ENCODE peak calls at places on chromosomes 11 and 22, in ten cellular contexts. S, Z, J, K, M, O, G, W, E and B are unnamed samples.
A peak's percentile ranks its signal among the peaks of the same experiment; 100 is the strongest.

GRCh38 chr11:43578346-43579170 is 102.0 kb upstream of the HSD17B12 start:
- DNase-seq in S (no peak), Z (no peak), J (peak; percentile 61), K (no peak), M (peak; percentile 45), O (no peak), G (no peak), W (peak; percentile 74), E (peak; percentile 46), B (no peak)

GRCh38 chr11:72661486-72661885 is 12.7 kb downstream of the PDE2A start:
- DNase-seq in S (no peak), Z (no peak), J (no peak), K (no peak), M (no peak), O (no peak), G (no peak), W (no peak), E (no peak), B (no peak)

GRCh38 chr11:45333023-45333422 is 46.9 kb upstream of the SYT13 start:
- DNase-seq in S (no peak), Z (no peak), J (no peak), K (no peak), M (peak; percentile 80), O (no peak), G (no peak), W (no peak), E (no peak), B (no peak)

GRCh38 chr11:72573380-72573949 is 100.8 kb downstream of the PDE2A start:
- DNase-seq in S (peak; percentile 80), Z (no peak), J (peak; percentile 25), K (peak; percentile 70), M (peak; percentile 60), O (no peak), G (no peak), W (peak; percentile 11), E (peak; percentile 39), B (no peak)

GRCh38 chr11:70900540-70900939 is 351.8 kb downstream of the SHANK2 start:
- DNase-seq in S (no peak), Z (no peak), J (no peak), K (peak; percentile 43), M (no peak), O (no peak), G (no peak), W (no peak), E (no peak), B (no peak)

GRCh38 chr11:134261626-134262488 is 8.5 kb downstream of the ACAD8 start:
- DNase-seq in S (peak; percentile 69), Z (peak; percentile 16), J (no peak), K (no peak), M (no peak), O (no peak), G (no peak), W (no peak), E (no peak), B (no peak)

GRCh38 chr11:63800921-63801320 is 12.3 kb upstream of the SPINDOC start:
- DNase-seq in S (no peak), Z (no peak), J (no peak), K (no peak), M (no peak), O (no peak), G (no peak), W (no peak), E (no peak), B (no peak)

GRCh38 chr22:37275622-37276021 is 6.7 kb upstream of the CYTH4 start:
- DNase-seq in S (no peak), Z (no peak), J (no peak), K (no peak), M (no peak), O (no peak), G (no peak), W (no peak), E (no peak), B (no peak)

GRCh38 chr11:130156108-130157022 is 3.2 kb upstream of the ST14 start:
- DNase-seq in S (no peak), Z (no peak), J (no peak), K (peak; percentile 75), M (no peak), O (no peak), G (no peak), W (no peak), E (peak; percentile 69), B (no peak)

GRCh38 chr11:126138636-126139540 is 72.6 kb downstream of the RPUSD4 start:
- DNase-seq in S (no peak), Z (no peak), J (no peak), K (no peak), M (peak; percentile 64), O (no peak), G (no peak), W (no peak), E (no peak), B (no peak)

GRCh38 chr11:36534276-36534675 is 24.2 kb upstream of the TRAF6 start:
- DNase-seq in S (no peak), Z (no peak), J (no peak), K (no peak), M (no peak), O (no peak), G (no peak), W (no peak), E (no peak), B (no peak)

GRCh38 chr11:33634291-33634834 is 66.3 kb downstream of the C11orf91 start:
- DNase-seq in S (no peak), Z (no peak), J (peak; percentile 70), K (no peak), M (peak; percentile 34), O (no peak), G (no peak), W (peak; percentile 82), E (peak; percentile 40), B (no peak)

GRCh38 chr11:47573321-47573720 is 5.4 kb downstream of the KBTBD4 start:
- DNase-seq in S (no peak), Z (no peak), J (no peak), K (peak; percentile 44), M (no peak), O (no peak), G (no peak), W (no peak), E (no peak), B (no peak)

GRCh38 chr11:65422633-65423515 is at the start of gene NEAT1:
- DNase-seq in S (peak; percentile 85), Z (peak; percentile 99), J (peak; percentile 87), K (peak; percentile 96), M (peak; percentile 98), O (peak; percentile 99), G (peak; percentile 98), W (peak; percentile 92), E (peak; percentile 89), B (peak; percentile 88)
- H3K27ac ChIP-seq in S (no peak within 1 kb of the TSS), Z (peak within 1 kb of the TSS; percentile 99), J (peak within 1 kb of the TSS; percentile 100), K (peak within 1 kb of the TSS; percentile 100), M (peak within 1 kb of the TSS; percentile 100), O (peak within 1 kb of the TSS; percentile 99), G (peak within 1 kb of the TSS; percentile 96), W (peak within 1 kb of the TSS; percentile 98), E (peak within 1 kb of the TSS; percentile 100), B (peak within 1 kb of the TSS; percentile 100)

GRCh38 chr11:28108909-28109308 is 721 bp downstream of the METTL15 start:
- DNase-seq in S (no peak), Z (no peak), J (no peak), K (no peak), M (peak; percentile 18), O (no peak), G (no peak), W (no peak), E (no peak), B (no peak)

GRCh38 chr11:28107726-28108618 is at the start of the genes KIF18A and METTL15:
- DNase-seq in S (peak; percentile 100), Z (peak; percentile 94), J (peak; percentile 99), K (peak; percentile 100), M (peak; percentile 99), O (peak; percentile 100), G (peak; percentile 99), W (peak; percentile 99), E (peak; percentile 99), B (peak; percentile 92)

GRCh38 chr11:28110108-28110838 is 2.1 kb downstream of the METTL15 start:
- DNase-seq in S (peak; percentile 68), Z (peak; percentile 41), J (peak; percentile 80), K (peak; percentile 87), M (peak; percentile 83), O (peak; percentile 83), G (peak; percentile 54), W (peak; percentile 78), E (peak; percentile 75), B (peak; percentile 24)

GRCh38 chr11:28114116-28114515 is 5.9 kb downstream of the METTL15 start:
- DNase-seq in S (no peak), Z (no peak), J (no peak), K (no peak), M (no peak), O (no peak), G (no peak), W (no peak), E (no peak), B (no peak)

DNA sequence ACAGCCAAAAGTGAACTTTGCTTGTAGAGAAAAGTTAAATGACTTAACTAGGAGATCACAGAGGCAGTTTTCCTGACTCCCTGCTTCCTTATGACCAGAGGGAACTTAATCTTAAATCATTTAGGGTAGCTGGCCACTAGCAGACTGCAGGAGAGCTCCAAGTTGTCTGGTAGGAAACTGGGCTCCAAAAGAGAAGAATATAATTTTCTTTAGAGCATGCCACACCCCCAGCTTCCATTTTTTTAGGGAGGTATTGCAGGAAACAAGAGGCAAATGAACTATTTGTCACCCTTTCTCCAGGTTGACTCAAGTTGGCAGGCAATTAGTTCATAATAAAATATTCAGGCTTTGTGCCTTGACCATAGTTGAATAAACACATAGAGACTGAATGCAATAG is 2.6 kb downstream of the METTL15 start:
- DNase-seq in S (no peak), Z (no peak), J (peak; percentile 35), K (no peak), M (peak; percentile 46), O (no peak), G (no peak), W (no peak), E (no peak), B (no peak)
- H3K27ac ChIP-seq in S (no peak overlapping the region), Z (peak overlapping the region; percentile 54), J (peak overlapping the region; percentile 99), K (peak overlapping the region; percentile 87), M (peak overlapping the region; percentile 88), O (peak overlapping the region; percentile 61), G (peak overlapping the region; percentile 83), W (peak overlapping the region; percentile 86), E (peak overlapping the region; percentile 85), B (peak overlapping the region; percentile 40)

DNA sequence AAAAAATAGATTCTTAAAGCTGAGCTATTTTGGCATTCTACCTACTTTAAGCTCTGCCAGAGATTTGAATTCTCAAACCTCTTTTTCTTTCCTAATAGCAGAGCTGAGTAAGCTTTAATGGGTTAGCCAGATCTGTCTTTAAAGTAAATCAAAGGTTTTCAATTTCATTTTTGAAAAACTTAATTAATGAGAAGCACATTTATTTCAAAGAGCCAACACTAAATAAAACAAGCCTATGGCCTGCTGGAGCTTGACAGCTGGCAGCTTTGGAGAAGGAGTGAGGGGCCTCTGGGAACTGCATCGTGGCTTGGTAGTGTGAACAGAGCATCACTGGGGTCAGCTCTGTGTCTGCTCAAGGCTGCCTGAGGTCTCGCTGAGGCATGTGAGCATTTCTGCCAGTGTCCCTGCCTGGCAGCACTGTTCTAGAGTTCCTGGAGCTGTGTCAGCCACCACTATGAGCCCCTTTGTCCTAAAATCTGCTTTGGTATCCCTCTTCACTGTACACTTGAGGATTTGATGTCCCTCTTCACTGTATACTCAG is 50.4 kb upstream of the PRSS23 start:
- DNase-seq in S (no peak), Z (no peak), J (no peak), K (no peak), M (peak; percentile 40), O (no peak), G (no peak), W (no peak), E (no peak), B (no peak)
- H3K27ac ChIP-seq in S (no peak overlapping the region), Z (no peak overlapping the region), J (no peak overlapping the region), K (no peak overlapping the region), M (no peak overlapping the region), O (no peak overlapping the region), G (no peak overlapping the region), W (no peak overlapping the region), E (no peak overlapping the region), B (no peak overlapping the region)

GRCh38 chr22:23105304-23105703 is 35.0 kb downstream of the GNAZ start:
- DNase-seq in S (no peak), Z (no peak), J (no peak), K (no peak), M (no peak), O (no peak), G (no peak), W (no peak), E (no peak), B (no peak)
- H3K27ac ChIP-seq in S (no peak overlapping the region), Z (no peak overlapping the region), J (no peak overlapping the region), K (no peak overlapping the region), M (no peak overlapping the region), O (no peak overlapping the region), G (no peak overlapping the region), W (no peak overlapping the region), E (no peak overlapping the region), B (peak overlapping the region; percentile 100)